ENCODE peak calls at places on chromosomes 1 and 21, in six cellular contexts. K is GDM1, S is fibroblast of lung, Z is non-pigmented ciliary epithelial cell, B is amniotic stem cell, W is NCI-H146. X is an unnamed sample.
A peak's percentile ranks its signal among the peaks of the same experiment; 100 is the strongest.

GRCh38 chr1:221487781-221488520 is 253.9 kb downstream of the DUSP10 start:
- DNase-seq in B (peak; percentile 67), Z (peak; percentile 74), K (no peak), S (peak; percentile 89), W (no peak), X (peak; percentile 11)

GRCh38 chr1:44970317-44970716 is 16.1 kb downstream of the EIF2B3 start:
- DNase-seq in B (no peak), Z (peak; percentile 52), W (no peak), K (no peak), S (peak; percentile 85), X (no peak)

GRCh38 chr1:177770096-177770495 is 199.8 kb downstream of the SEC16B start:
- DNase-seq in B (no peak), Z (no peak), K (no peak), W (no peak), S (no peak), X (peak; percentile 58)

GRCh38 chr21:38623552-38623951 is 125.3 kb upstream of the ERG start:
- DNase-seq in K (no peak), Z (no peak), S (no peak), B (no peak), W (peak; percentile 6), X (no peak)

GRCh38 chr1:31181515-31182343 is 58.0 kb downstream of the NKAIN1 start:
- DNase-seq in Z (no peak), S (no peak), W (peak; percentile 51), K (peak; percentile 18), B (no peak), X (no peak)

GRCh38 chr1:176880954-176881595 is 283.4 kb downstream of the ASTN1 start:
- DNase-seq in S (peak; percentile 58), K (no peak), B (peak; percentile 15), W (peak; percentile 62), Z (peak; percentile 22), X (peak; percentile 65)

GRCh38 chr1:20551161-20551560 is 1.2 kb upstream of the FAM43B start:
- DNase-seq in Z (no peak), B (no peak), K (no peak), S (no peak), W (no peak), X (no peak)

GRCh38 chr1:119743776-119744597 is 24.7 kb downstream of the HMGCS2 start:
- DNase-seq in S (peak; percentile 53), K (peak; percentile 53), B (peak; percentile 18), W (peak; percentile 58), Z (peak; percentile 47), X (peak; percentile 57)

GRCh38 chr1:209222826-209223225 is 360.7 kb upstream of the CAMK1G start:
- DNase-seq in W (no peak), S (no peak), Z (no peak), K (no peak), B (no peak), X (no peak)

GRCh38 chr1:62997849-62998248 is 213.9 kb downstream of the ATG4C start:
- DNase-seq in W (no peak), K (no peak), B (no peak), S (no peak), Z (no peak), X (peak; percentile 44)

GRCh38 chr1:101190441-101190840 is 46.4 kb upstream of the S1PR1 start:
- DNase-seq in S (peak; percentile 60), K (no peak), Z (no peak), B (no peak), W (no peak), X (no peak)

GRCh38 chr1:182625716-182626504 is 21.7 kb upstream of the RGS16 start:
- DNase-seq in Z (no peak), S (no peak), B (no peak), K (no peak), W (no peak), X (peak; percentile 36)